ENCODE peak calls at places on chromosomes 4 and X, in eight cellular contexts. One of them, this sample, is unnamed.

GRCh38 chr4:87805971-87806370 is 6.6 kb downstream of the IBSP start:
- DNase-seq in fibroblast of gingiva: no peak
- DNase-seq in activated CD4-positive, alpha-beta memory T cell treated with anti-CD3 and anti-CD28 coated beads for 36 hours: no peak
- DNase-seq in stimulated activated CD8-positive, alpha-beta memory T cell treated with anti-CD3 and anti-CD28 coated beads, Interleukin-7, amount 100 ng/mL, for 24 hours: no peak
- DNase-seq in stomach: no peak
- DNase-seq in non-pigmented ciliary epithelial cell: peak
- DNase-seq in B cell: no peak
- DNase-seq in SJSA1: no peak
- DNase-seq in this sample: no peak

GRCh38 chr4:75786938-75787337 is 62.6 kb downstream of the USO1 start:
- DNase-seq in fibroblast of gingiva: no peak
- DNase-seq in activated CD4-positive, alpha-beta memory T cell treated with anti-CD3 and anti-CD28 coated beads for 36 hours: no peak
- DNase-seq in stimulated activated CD8-positive, alpha-beta memory T cell treated with anti-CD3 and anti-CD28 coated beads, Interleukin-7, amount 100 ng/mL, for 24 hours: no peak
- DNase-seq in stomach: no peak
- DNase-seq in non-pigmented ciliary epithelial cell: no peak
- DNase-seq in B cell: no peak
- DNase-seq in SJSA1: no peak
- DNase-seq in this sample: no peak

GRCh38 chrX:130984782-130985181 is 73.4 kb upstream of the ARHGAP36 start:
- DNase-seq in fibroblast of gingiva: no peak
- DNase-seq in activated CD4-positive, alpha-beta memory T cell treated with anti-CD3 and anti-CD28 coated beads for 36 hours: no peak
- DNase-seq in stimulated activated CD8-positive, alpha-beta memory T cell treated with anti-CD3 and anti-CD28 coated beads, Interleukin-7, amount 100 ng/mL, for 24 hours: no peak
- DNase-seq in stomach: no peak
- DNase-seq in non-pigmented ciliary epithelial cell: no peak
- DNase-seq in B cell: no peak
- DNase-seq in SJSA1: no peak
- DNase-seq in this sample: no peak

GRCh38 chrX:40539214-40540142 is 41.3 kb upstream of the ATP6AP2 start:
- DNase-seq in fibroblast of gingiva: peak
- DNase-seq in activated CD4-positive, alpha-beta memory T cell treated with anti-CD3 and anti-CD28 coated beads for 36 hours: peak
- DNase-seq in stimulated activated CD8-positive, alpha-beta memory T cell treated with anti-CD3 and anti-CD28 coated beads, Interleukin-7, amount 100 ng/mL, for 24 hours: peak
- DNase-seq in stomach: no peak
- DNase-seq in non-pigmented ciliary epithelial cell: no peak
- DNase-seq in B cell: peak
- DNase-seq in SJSA1: no peak
- DNase-seq in this sample: peak

GRCh38 chr4:146981651-146982050 is 36.0 kb upstream of the TTC29 start:
- DNase-seq in fibroblast of gingiva: no peak
- DNase-seq in activated CD4-positive, alpha-beta memory T cell treated with anti-CD3 and anti-CD28 coated beads for 36 hours: no peak
- DNase-seq in stimulated activated CD8-positive, alpha-beta memory T cell treated with anti-CD3 and anti-CD28 coated beads, Interleukin-7, amount 100 ng/mL, for 24 hours: no peak
- DNase-seq in stomach: no peak
- DNase-seq in non-pigmented ciliary epithelial cell: no peak
- DNase-seq in B cell: no peak
- DNase-seq in SJSA1: no peak
- DNase-seq in this sample: no peak

GRCh38 chr4:174378951-174379350 is 95.2 kb downstream of the CEP44 start:
- DNase-seq in fibroblast of gingiva: no peak
- DNase-seq in activated CD4-positive, alpha-beta memory T cell treated with anti-CD3 and anti-CD28 coated beads for 36 hours: no peak
- DNase-seq in stimulated activated CD8-positive, alpha-beta memory T cell treated with anti-CD3 and anti-CD28 coated beads, Interleukin-7, amount 100 ng/mL, for 24 hours: no peak
- DNase-seq in stomach: no peak
- DNase-seq in non-pigmented ciliary epithelial cell: no peak
- DNase-seq in B cell: no peak
- DNase-seq in SJSA1: no peak
- DNase-seq in this sample: no peak

GRCh38 chr4:146643812-146644401 is 5.2 kb downstream of the POU4F2 start:
- DNase-seq in fibroblast of gingiva: no peak
- DNase-seq in activated CD4-positive, alpha-beta memory T cell treated with anti-CD3 and anti-CD28 coated beads for 36 hours: no peak
- DNase-seq in stimulated activated CD8-positive, alpha-beta memory T cell treated with anti-CD3 and anti-CD28 coated beads, Interleukin-7, amount 100 ng/mL, for 24 hours: no peak
- DNase-seq in stomach: no peak
- DNase-seq in non-pigmented ciliary epithelial cell: no peak
- DNase-seq in B cell: no peak
- DNase-seq in SJSA1: no peak
- DNase-seq in this sample: no peak

GRCh38 chr4:118865091-118865708 is 23.5 kb upstream of the SYNPO2 start:
- DNase-seq in fibroblast of gingiva: peak
- DNase-seq in activated CD4-positive, alpha-beta memory T cell treated with anti-CD3 and anti-CD28 coated beads for 36 hours: peak
- DNase-seq in stimulated activated CD8-positive, alpha-beta memory T cell treated with anti-CD3 and anti-CD28 coated beads, Interleukin-7, amount 100 ng/mL, for 24 hours: no peak
- DNase-seq in stomach: peak
- DNase-seq in non-pigmented ciliary epithelial cell: peak
- DNase-seq in B cell: no peak
- DNase-seq in SJSA1: no peak
- DNase-seq in this sample: peak

GRCh38 chr4:55351824-55352223 is 5.8 kb downstream of the SRD5A3 start:
- DNase-seq in fibroblast of gingiva: peak
- DNase-seq in activated CD4-positive, alpha-beta memory T cell treated with anti-CD3 and anti-CD28 coated beads for 36 hours: no peak
- DNase-seq in stimulated activated CD8-positive, alpha-beta memory T cell treated with anti-CD3 and anti-CD28 coated beads, Interleukin-7, amount 100 ng/mL, for 24 hours: no peak
- DNase-seq in stomach: no peak
- DNase-seq in non-pigmented ciliary epithelial cell: no peak
- DNase-seq in B cell: no peak
- DNase-seq in SJSA1: no peak
- DNase-seq in this sample: no peak

GRCh38 chrX:36898301-36898700 is 109.9 kb upstream of the FAM47C start:
- DNase-seq in fibroblast of gingiva: no peak
- DNase-seq in activated CD4-positive, alpha-beta memory T cell treated with anti-CD3 and anti-CD28 coated beads for 36 hours: no peak
- DNase-seq in stimulated activated CD8-positive, alpha-beta memory T cell treated with anti-CD3 and anti-CD28 coated beads, Interleukin-7, amount 100 ng/mL, for 24 hours: no peak
- DNase-seq in stomach: no peak
- DNase-seq in non-pigmented ciliary epithelial cell: no peak
- DNase-seq in B cell: no peak
- DNase-seq in SJSA1: no peak
- DNase-seq in this sample: no peak

GRCh38 chr4:8710416-8710815 is 117.9 kb downstream of the CPZ start:
- DNase-seq in fibroblast of gingiva: no peak
- DNase-seq in activated CD4-positive, alpha-beta memory T cell treated with anti-CD3 and anti-CD28 coated beads for 36 hours: no peak
- DNase-seq in stimulated activated CD8-positive, alpha-beta memory T cell treated with anti-CD3 and anti-CD28 coated beads, Interleukin-7, amount 100 ng/mL, for 24 hours: no peak
- DNase-seq in stomach: peak
- DNase-seq in non-pigmented ciliary epithelial cell: no peak
- DNase-seq in B cell: no peak
- DNase-seq in SJSA1: peak
- DNase-seq in this sample: no peak

GRCh38 chr4:41009411-41009810 is 204.9 kb downstream of the APBB2 start:
- DNase-seq in fibroblast of gingiva: peak
- DNase-seq in activated CD4-positive, alpha-beta memory T cell treated with anti-CD3 and anti-CD28 coated beads for 36 hours: no peak
- DNase-seq in stimulated activated CD8-positive, alpha-beta memory T cell treated with anti-CD3 and anti-CD28 coated beads, Interleukin-7, amount 100 ng/mL, for 24 hours: no peak
- DNase-seq in stomach: no peak
- DNase-seq in non-pigmented ciliary epithelial cell: no peak
- DNase-seq in B cell: no peak
- DNase-seq in SJSA1: no peak
- DNase-seq in this sample: no peak